ENCODE peak calls at places on chromosomes 12 and 14, in four cellular contexts. J is WTC11; C is NCI-H2081 treated with DMSO at 0.1 percent for 48 hours; Q is activated T-cell treated with anti-CD3 and anti-CD28 coated beads, Interleukin-2, amount 50 U/mL, for 1 hour. E is an unnamed sample.

GRCh38 chr14:74843653-74844052 is 32.3 kb downstream of the PROX2 start:
- DNase-seq in J (no peak), C (no peak), Q (no peak), E (no peak)

GRCh38 chr12:42236017-42236416 is 2.0 kb downstream of the YAF2 start:
- DNase-seq in J (no peak), Q (no peak), C (no peak), E (no peak)

GRCh38 chr14:41875113-41875512 is 268.4 kb downstream of the LRFN5 start:
- DNase-seq in Q (no peak), C (no peak), J (no peak), E (no peak)

GRCh38 chr12:76643438-76643837 is 83.9 kb upstream of the OSBPL8 start:
- DNase-seq in C (no peak), Q (no peak), J (no peak), E (no peak)

GRCh38 chr12:99026332-99027116 is 381.4 kb downstream of the APAF1 start:
- DNase-seq in J (no peak), C (no peak), Q (no peak), E (no peak)

GRCh38 chr12:116955382-116956021 is 44.8 kb downstream of the FBXW8 start:
- DNase-seq in J (no peak), Q (no peak), C (no peak), E (no peak)

GRCh38 chr12:128644664-128645296 is 179.0 kb downstream of the SLC15A4 start:
- DNase-seq in C (no peak), J (peak), Q (peak), E (no peak)

GRCh38 chr14:99589651-99590530 is 14.1 kb downstream of the CCDC85C start:
- DNase-seq in J (no peak), Q (no peak), C (no peak), E (no peak)

GRCh38 chr12:111488271-111488670 is 82.5 kb downstream of the SH2B3 start:
- DNase-seq in C (no peak), J (no peak), Q (no peak), E (no peak)

E was measured in activated naive CD4-positive, alpha-beta T cell treated with anti-CD3 and anti-CD28 coated beads, Interleukin-2, amount 50 U/mL, for 16 hours.